ENCODE peak calls at places on chromosomes 12 and 14, in four cellular contexts. One of them, this sample, is unnamed.

GRCh38 chr14:66140213-66140918 is 345.8 kb upstream of the CCDC196 start:
- DNase-seq in K562: no peak
- DNase-seq in HL-60: no peak
- DNase-seq in GM12878: peak
- DNase-seq in this sample: peak

GRCh38 chr14:71130491-71131179 is 223.4 kb downstream of the PCNX1 start:
- DNase-seq in K562: no peak
- DNase-seq in HL-60: no peak
- DNase-seq in GM12878: peak
- DNase-seq in this sample: no peak

GRCh38 chr12:27841392-27841882 is 61.4 kb upstream of the MANSC4 start:
- DNase-seq in GM12878: no peak
- DNase-seq in HL-60: no peak
- DNase-seq in K562: no peak
- DNase-seq in this sample: no peak

GRCh38 chr12:116882742-116883141 is 1.5 kb upstream of the HRK start:
- DNase-seq in HL-60: no peak
- DNase-seq in GM12878: no peak
- DNase-seq in K562: no peak
- DNase-seq in this sample: no peak

GRCh38 chr12:55932546-55932919 is 1.6 kb downstream of the DGKA start:
- DNase-seq in HL-60: peak
- DNase-seq in K562: no peak
- DNase-seq in GM12878: no peak
- DNase-seq in this sample: no peak

GRCh38 chr12:65532162-65532561 is 253.7 kb downstream of the MSRB3 start:
- DNase-seq in GM12878: no peak
- DNase-seq in HL-60: no peak
- DNase-seq in K562: no peak
- DNase-seq in this sample: no peak

GRCh38 chr12:114414866-114415524 is 9.1 kb upstream of the TBX5 start:
- DNase-seq in GM12878: no peak
- DNase-seq in K562: no peak
- DNase-seq in HL-60: no peak
- DNase-seq in this sample: no peak

GRCh38 chr12:19681007-19681406 is 241.7 kb downstream of the AEBP2 start:
- DNase-seq in HL-60: no peak
- DNase-seq in K562: no peak
- DNase-seq in GM12878: no peak
- DNase-seq in this sample: no peak

GRCh38 chr12:2691001-2691339 is 103.8 kb upstream of the FKBP4 start:
- DNase-seq in HL-60: no peak
- DNase-seq in GM12878: no peak
- DNase-seq in K562: no peak
- DNase-seq in this sample: no peak

GRCh38 chr12:26566186-26566585 is 266.8 kb downstream of the ITPR2 start:
- DNase-seq in HL-60: no peak
- DNase-seq in K562: no peak
- DNase-seq in GM12878: no peak
- DNase-seq in this sample: no peak

GRCh38 chr12:73629171-73629570 is 908.5 kb upstream of the ATXN7L3B start:
- DNase-seq in HL-60: no peak
- DNase-seq in K562: no peak
- DNase-seq in GM12878: no peak
- DNase-seq in this sample: no peak

GRCh38 chr14:70709726-70710382 is 68.1 kb downstream of the TTC9 start:
- DNase-seq in K562: no peak
- DNase-seq in GM12878: no peak
- DNase-seq in HL-60: no peak
- DNase-seq in this sample: no peak

GRCh38 chr12:104197264-104197663 is 18.3 kb upstream of the TXNRD1 start:
- DNase-seq in GM12878: no peak
- DNase-seq in K562: no peak
- DNase-seq in HL-60: no peak
- DNase-seq in this sample: no peak

GRCh38 chr12:24960222-24960855 is 11.4 kb upstream of the BCAT1 start:
- DNase-seq in GM12878: peak
- DNase-seq in K562: peak
- DNase-seq in HL-60: no peak
- DNase-seq in this sample: no peak

GRCh38 chr12:107571492-107571891 is 114.1 kb upstream of the PWP1 start:
- DNase-seq in GM12878: no peak
- DNase-seq in HL-60: no peak
- DNase-seq in K562: no peak
- DNase-seq in this sample: no peak

GRCh38 chr12:3034067-3034750 is 43.0 kb upstream of the TSPAN9 start:
- DNase-seq in HL-60: peak
- DNase-seq in GM12878: no peak
- DNase-seq in K562: peak
- DNase-seq in this sample: peak

GRCh38 chr12:89470741-89471504 is 53.7 kb downstream of the GALNT4 start:
- DNase-seq in GM12878: no peak
- DNase-seq in HL-60: peak
- DNase-seq in K562: peak
- DNase-seq in this sample: no peak

GRCh38 chr14:104874110-104874531 is 9.1 kb downstream of the CEP170B start:
- DNase-seq in GM12878: no peak
- DNase-seq in HL-60: no peak
- DNase-seq in K562: no peak
- DNase-seq in this sample: no peak

GRCh38 chr14:30227871-30228270 is 300.2 kb upstream of the PRKD1 start:
- DNase-seq in GM12878: no peak
- DNase-seq in K562: no peak
- DNase-seq in HL-60: no peak
- DNase-seq in this sample: no peak

GRCh38 chr12:72282721-72283120 is 10.6 kb downstream of the TRHDE start:
- DNase-seq in HL-60: no peak
- DNase-seq in GM12878: no peak
- DNase-seq in K562: no peak
- DNase-seq in this sample: no peak

GRCh38 chr14:74292061-74292460 is 10.7 kb downstream of the ABCD4 start:
- DNase-seq in K562: no peak
- DNase-seq in GM12878: no peak
- DNase-seq in HL-60: no peak
- DNase-seq in this sample: no peak

GRCh38 chr12:88658009-88658408 is 77.7 kb upstream of the KITLG start:
- DNase-seq in GM12878: no peak
- DNase-seq in K562: no peak
- DNase-seq in HL-60: no peak
- DNase-seq in this sample: no peak

GRCh38 chr14:69326611-69327010 is 66.7 kb downstream of the GALNT16 start:
- DNase-seq in HL-60: no peak
- DNase-seq in GM12878: no peak
- DNase-seq in K562: no peak
- DNase-seq in this sample: no peak

GRCh38 chr12:16299403-16299802 is 21.9 kb upstream of the SLC15A5 start:
- DNase-seq in HL-60: no peak
- DNase-seq in K562: no peak
- DNase-seq in GM12878: no peak
- DNase-seq in this sample: no peak

GRCh38 chr12:128606538-128606937 is 217.2 kb downstream of the SLC15A4 start:
- DNase-seq in GM12878: no peak
- DNase-seq in K562: no peak
- DNase-seq in HL-60: no peak
- DNase-seq in this sample: no peak

GRCh38 chr12:76530531-76530930 is 29.0 kb downstream of the OSBPL8 start:
- DNase-seq in GM12878: no peak
- DNase-seq in HL-60: no peak
- DNase-seq in K562: peak
- DNase-seq in this sample: no peak

GRCh38 chr12:76685246-76685678 is 78.7 kb upstream of the ZDHHC17 start:
- DNase-seq in K562: no peak
- DNase-seq in GM12878: no peak
- DNase-seq in HL-60: no peak
- DNase-seq in this sample: no peak

GRCh38 chr12:52252728-52253328 is 19.8 kb downstream of the KRT7 start:
- DNase-seq in HL-60: no peak
- DNase-seq in GM12878: no peak
- DNase-seq in K562: no peak
- DNase-seq in this sample: no peak

GRCh38 chr12:132703611-132704010 is 7.0 kb upstream of the PGAM5 start:
- DNase-seq in HL-60: no peak
- DNase-seq in GM12878: no peak
- DNase-seq in K562: no peak
- DNase-seq in this sample: no peak

GRCh38 chr14:103372552-103373304 is 12.5 kb upstream of the MARK3 start:
- DNase-seq in HL-60: no peak
- DNase-seq in K562: peak
- DNase-seq in GM12878: no peak
- DNase-seq in this sample: no peak

GRCh38 chr12:131606218-131606899 is 104.5 kb upstream of the SFSWAP start:
- DNase-seq in HL-60: no peak
- DNase-seq in GM12878: no peak
- DNase-seq in K562: no peak
- DNase-seq in this sample: no peak

GRCh38 chr14:96979611-96980074 is 182.5 kb downstream of the VRK1 start:
- DNase-seq in GM12878: no peak
- DNase-seq in K562: no peak
- DNase-seq in HL-60: no peak
- DNase-seq in this sample: no peak

DNA sequence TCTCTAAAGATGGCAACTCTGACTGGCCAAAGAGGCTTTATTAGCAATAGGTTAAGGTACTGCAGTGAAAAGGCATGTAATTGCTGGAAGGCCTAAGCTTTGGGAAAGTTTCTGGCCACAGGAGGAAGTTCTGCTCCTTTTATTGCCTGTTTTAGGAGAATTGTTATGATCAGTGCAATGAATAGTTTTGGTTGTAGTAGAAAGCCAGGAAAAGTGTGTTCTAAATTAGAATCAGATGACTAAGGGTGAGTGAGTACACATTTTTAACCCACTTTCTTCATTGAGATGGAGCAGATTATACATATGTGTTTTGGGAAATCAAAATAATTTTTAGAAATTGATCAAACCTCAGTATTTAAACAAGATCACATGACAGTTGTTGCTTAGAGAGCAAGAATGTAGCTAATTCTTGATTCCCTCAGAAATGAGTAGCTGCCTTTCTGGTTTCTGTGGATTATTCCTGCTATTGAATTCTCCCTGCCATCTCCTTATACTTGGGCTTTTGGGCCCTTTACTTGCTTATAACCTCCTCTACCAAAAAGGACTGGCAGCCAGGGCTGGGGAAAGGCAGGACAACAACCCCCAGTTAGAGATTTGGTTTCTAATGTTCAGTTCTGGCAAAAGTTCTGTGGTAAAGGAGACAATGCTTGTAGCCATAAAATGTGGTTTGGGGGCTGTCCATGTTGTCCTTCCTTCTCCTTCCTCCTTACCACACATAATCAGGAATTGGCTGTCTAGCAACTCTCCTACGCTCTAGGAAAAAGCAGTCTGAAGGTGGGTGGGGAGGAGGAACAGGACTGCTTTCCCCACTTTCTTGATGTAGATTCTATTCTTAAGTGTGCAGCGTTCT is 217.1 kb downstream of the SLC38A4 start:
- DNase-seq in K562: no peak
- DNase-seq in HL-60: no peak
- DNase-seq in GM12878: no peak
- DNase-seq in this sample: no peak
- TF ChIP-seq SPI1 in K562: no peak
- TF ChIP-seq SPI1 in HL-60: no peak
- TF ChIP-seq SPI1 in GM12878: no peak
- TF ChIP-seq SPI1 in this sample: no peak

GRCh38 chr14:98167702-98168101 is 1104.3 kb downstream of the BCL11B start:
- DNase-seq in GM12878: no peak
- DNase-seq in HL-60: no peak
- DNase-seq in K562: no peak
- DNase-seq in this sample: no peak
- TF ChIP-seq SPI1 in GM12878: no peak
- TF ChIP-seq SPI1 in HL-60: no peak
- TF ChIP-seq SPI1 in K562: no peak
- TF ChIP-seq SPI1 in this sample: no peak

GRCh38 chr12:70779250-70779649 is 141.3 kb downstream of the PTPRR start:
- DNase-seq in GM12878: no peak
- DNase-seq in K562: no peak
- DNase-seq in HL-60: no peak
- DNase-seq in this sample: no peak

DNA sequence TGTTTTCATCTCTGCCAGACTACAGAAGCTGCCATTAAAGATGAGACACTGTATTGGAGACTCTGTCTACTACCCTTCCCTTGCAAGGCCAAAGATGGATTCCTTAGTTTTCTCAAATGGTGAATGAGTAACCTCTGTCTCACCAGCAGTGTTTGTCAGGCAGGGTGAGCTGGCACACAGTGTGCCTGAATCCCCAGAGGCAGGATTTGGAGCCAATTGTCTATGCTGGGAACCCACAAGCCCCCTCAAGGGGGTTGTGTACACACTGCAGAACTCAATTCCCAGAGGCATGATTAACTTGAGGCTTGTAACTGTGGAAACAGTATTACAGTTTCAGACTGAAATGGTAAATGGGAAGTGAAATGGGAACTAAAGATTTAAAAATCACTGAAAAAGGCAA is 136.8 kb upstream of the PTPRB start:
- DNase-seq in K562: no peak
- DNase-seq in HL-60: no peak
- DNase-seq in GM12878: no peak
- DNase-seq in this sample: no peak
- TF ChIP-seq SPI1 in K562: no peak
- TF ChIP-seq SPI1 in HL-60: no peak
- TF ChIP-seq SPI1 in GM12878: no peak
- TF ChIP-seq SPI1 in this sample: no peak

DNA sequence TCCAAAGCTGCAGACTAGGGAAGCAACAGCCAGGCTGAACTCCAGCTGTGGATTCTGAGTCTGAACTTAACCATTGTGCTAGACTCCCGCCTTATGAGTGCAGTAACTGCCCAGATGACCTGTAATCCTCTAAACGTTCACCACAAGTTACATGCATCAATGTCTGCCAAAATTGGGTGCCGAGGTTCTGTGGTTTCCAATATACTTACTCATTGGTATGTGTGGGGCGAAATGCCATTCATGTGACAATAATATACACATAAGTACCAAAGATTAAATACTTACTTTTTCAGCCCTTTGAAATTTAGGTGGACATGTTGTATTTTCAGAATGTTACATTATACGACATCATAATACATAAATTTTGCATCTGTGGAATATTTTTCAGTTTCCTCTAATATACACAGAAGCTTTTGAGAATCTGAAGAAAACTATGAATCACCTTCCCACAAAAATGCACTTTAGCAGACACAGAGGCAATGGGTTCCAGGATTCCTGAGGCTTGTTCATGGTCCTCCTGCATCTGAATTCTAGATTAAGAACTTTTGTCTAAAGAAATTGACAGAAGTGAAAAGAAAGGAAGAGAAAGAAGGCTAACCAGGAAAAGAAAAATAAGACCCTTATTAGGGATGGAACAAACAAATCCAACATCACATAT is 31.7 kb downstream of the GRIP1 start:
- DNase-seq in HL-60: no peak
- DNase-seq in K562: no peak
- DNase-seq in GM12878: no peak
- DNase-seq in this sample: no peak
- TF ChIP-seq SPI1 in HL-60: no peak
- TF ChIP-seq SPI1 in K562: no peak
- TF ChIP-seq SPI1 in GM12878: no peak
- TF ChIP-seq SPI1 in this sample: no peak